ENCODE peak calls at places on chromosomes 2 and 18, in five cellular contexts. U is activated T-cell treated with anti-CD3 and anti-CD28 coated beads for 4 hours, R is right cardiac atrium, T is mammary epithelial cell, H is neural crest cell. X is an unnamed sample.

GRCh38 chr2:196606516-196606915 is 33.0 kb upstream of the CCDC150 start:
- DNase-seq in U (no peak), R (no peak), T (no peak), H (no peak), X (no peak)

GRCh38 chr2:186889291-186889886 is 40.4 kb upstream of the ZSWIM2 start:
- DNase-seq in U (no peak), R (no peak), T (no peak), H (no peak), X (no peak)

GRCh38 chr18:76463358-76463757 is 31.7 kb downstream of the ZNF516 start:
- DNase-seq in U (no peak), R (no peak), T (no peak), H (no peak), X (no peak)

GRCh38 chr2:180520816-180521595 is 459.4 kb upstream of the UBE2E3 start:
- DNase-seq in U (no peak), R (no peak), T (peak), H (no peak), X (no peak)

GRCh38 chr2:64615844-64616536 is 37.7 kb downstream of the SERTAD2 start:
- DNase-seq in U (no peak), R (no peak), T (no peak), H (no peak), X (no peak)

GRCh38 chr2:174023591-174024523 is 58.7 kb upstream of the SP3 start:
- DNase-seq in U (no peak), R (peak), T (peak), H (peak), X (no peak)

GRCh38 chr2:105804266-105804665 is 59.6 kb downstream of the NCK2 start:
- DNase-seq in U (no peak), R (no peak), T (no peak), H (no peak), X (no peak)

GRCh38 chr2:186065491-186065890 is 326.9 kb downstream of the FSIP2 start:
- DNase-seq in U (no peak), R (no peak), T (peak), H (no peak), X (no peak)

GRCh38 chr2:127620867-127621266 is 25.1 kb upstream of the GPR17 start:
- DNase-seq in U (no peak), R (no peak), T (no peak), H (no peak), X (no peak)

GRCh38 chr2:151771599-151772358 is 37.5 kb upstream of the NEB start:
- DNase-seq in U (no peak), R (peak), T (no peak), H (no peak), X (no peak)

GRCh38 chr2:14720739-14721138 is 88.2 kb downstream of the LRATD1 start:
- DNase-seq in U (no peak), R (no peak), T (no peak), H (no peak), X (no peak)

GRCh38 chr2:235416816-235417499 is 76.9 kb upstream of the AGAP1 start:
- DNase-seq in U (no peak), R (no peak), T (no peak), H (no peak), X (no peak)

GRCh38 chr2:108534577-108535379 is 508 bp downstream of the LIMS1 start:
- DNase-seq in U (no peak), R (peak), T (peak), H (peak), X (peak)

GRCh38 chr2:193272011-193272410 is 1077.3 kb upstream of the TMEFF2 start:
- DNase-seq in U (no peak), R (no peak), T (no peak), H (no peak), X (no peak)

GRCh38 chr18:38262666-38263065 is 697.1 kb upstream of the CELF4 start:
- DNase-seq in U (no peak), R (no peak), T (no peak), H (no peak), X (no peak)

GRCh38 chr2:128370468-128371247 is 52.0 kb upstream of the HS6ST1 start:
- DNase-seq in U (no peak), R (no peak), T (no peak), H (no peak), X (no peak)

GRCh38 chr2:239308696-239309397 is 92.0 kb downstream of the HDAC4 start:
- DNase-seq in U (no peak), R (no peak), T (no peak), H (no peak), X (no peak)

GRCh38 chr2:219722276-219722883 is 95.0 kb downstream of the SLC4A3 start:
- DNase-seq in U (no peak), R (no peak), T (peak), H (no peak), X (no peak)

GRCh38 chr2:83782122-83782521 is 677.0 kb downstream of the SUCLG1 start:
- DNase-seq in U (no peak), R (no peak), T (no peak), H (no peak), X (no peak)

GRCh38 chr2:207528980-207529329 is 807 bp upstream of the CREB1 start:
- DNase-seq in U (peak), R (no peak), T (peak), H (peak), X (peak)

GRCh38 chr2:129092871-129093385 is 774.3 kb upstream of the HS6ST1 start:
- DNase-seq in U (no peak), R (no peak), T (no peak), H (no peak), X (no peak)

GRCh38 chr2:26460613-26461031 is 17.3 kb downstream of the OTOF start:
- DNase-seq in U (no peak), R (peak), T (no peak), H (no peak), X (no peak)

GRCh38 chr18:4358618-4359017 is 96.5 kb downstream of the DLGAP1 start:
- DNase-seq in U (no peak), R (no peak), T (no peak), H (no peak), X (no peak)

GRCh38 chr2:98134601-98135000 is 47.6 kb downstream of the VWA3B start:
- DNase-seq in U (no peak), R (no peak), T (no peak), H (no peak), X (no peak)

GRCh38 chr2:148990968-148991367 is 47.5 kb upstream of the LYPD6B start:
- DNase-seq in U (no peak), R (no peak), T (no peak), H (no peak), X (no peak)

GRCh38 chr18:41553716-41554115 is 401.3 kb upstream of the PIK3C3 start:
- DNase-seq in U (no peak), R (no peak), T (no peak), H (no peak), X (no peak)

GRCh38 chr2:174717273-174717672 is 47.0 kb downstream of the CHRNA1 start:
- DNase-seq in U (no peak), R (no peak), T (peak), H (no peak), X (peak)

GRCh38 chr18:11665587-11665986 is 23.5 kb upstream of the GNAL start:
- DNase-seq in U (no peak), R (no peak), T (no peak), H (no peak), X (no peak)

GRCh38 chr2:43184339-43184895 is 42.0 kb downstream of the ZFP36L2 start:
- DNase-seq in U (no peak), R (no peak), T (peak), H (no peak), X (peak)

GRCh38 chr2:160664603-160665145 is 171.1 kb upstream of the RBMS1 start:
- DNase-seq in U (no peak), R (no peak), T (peak), H (no peak), X (no peak)

GRCh38 chr2:173107629-173108022 is 32.0 kb downstream of the MAP3K20 start:
- DNase-seq in U (no peak), R (no peak), T (no peak), H (no peak), X (no peak)

GRCh38 chr18:45228989-45229388 is 386.3 kb upstream of the SLC14A2 start:
- DNase-seq in U (no peak), R (no peak), T (no peak), H (no peak), X (no peak)

GRCh38 chr2:237478969-237479368 is 8.1 kb upstream of the MLPH start:
- DNase-seq in U (no peak), R (no peak), T (no peak), H (no peak), X (no peak)

GRCh38 chr2:168814046-168814445 is 11.6 kb downstream of the NOSTRIN start:
- DNase-seq in U (no peak), R (no peak), T (no peak), H (no peak), X (no peak)

GRCh38 chr2:160156665-160157064 is 43.4 kb downstream of the ITGB6 start:
- DNase-seq in U (no peak), R (no peak), T (peak), H (no peak), X (no peak)

GRCh38 chr2:111884592-111884964 is 585 bp upstream of the ANAPC1 start:
- DNase-seq in U (no peak), R (no peak), T (no peak), H (no peak), X (no peak)

GRCh38 chr18:39938678-39939077 is 2016.4 kb upstream of the PIK3C3 start:
- DNase-seq in U (no peak), R (no peak), T (no peak), H (no peak), X (no peak)

GRCh38 chr18:22378672-22379282 is 38.9 kb downstream of the CTAGE1 start:
- DNase-seq in U (no peak), R (no peak), T (peak), H (peak), X (no peak)